ENCODE peak calls at places on chromosomes 11 and 22, in five cellular contexts. One of them, this sample, is unnamed.

GRCh38 chr11:87326594-87326993 is 288.9 kb downstream of the TMEM135 start:
- DNase-seq in esophagus squamous epithelium: no peak
- DNase-seq in uterus: no peak
- DNase-seq in thoracic aorta: no peak
- DNase-seq in left ventricle myocardium inferior: no peak
- DNase-seq in this sample: no peak

GRCh38 chr11:122115520-122116343 is at the start of gene BLID:
- DNase-seq in esophagus squamous epithelium: no peak
- DNase-seq in uterus: peak
- DNase-seq in thoracic aorta: no peak
- DNase-seq in left ventricle myocardium inferior: peak
- DNase-seq in this sample: no peak

GRCh38 chr11:74460481-74461154 is 6.7 kb downstream of the KCNE3 start:
- DNase-seq in esophagus squamous epithelium: no peak
- DNase-seq in uterus: no peak
- DNase-seq in thoracic aorta: no peak
- DNase-seq in left ventricle myocardium inferior: no peak
- DNase-seq in this sample: no peak

GRCh38 chr11:28144808-28145207 is 36.6 kb downstream of the METTL15 start:
- DNase-seq in esophagus squamous epithelium: no peak
- DNase-seq in uterus: no peak
- DNase-seq in thoracic aorta: no peak
- DNase-seq in left ventricle myocardium inferior: no peak
- DNase-seq in this sample: no peak

GRCh38 chr11:94665116-94665659 is 98.0 kb downstream of the PIWIL4 start:
- DNase-seq in esophagus squamous epithelium: no peak
- DNase-seq in uterus: no peak
- DNase-seq in thoracic aorta: no peak
- DNase-seq in left ventricle myocardium inferior: no peak
- DNase-seq in this sample: no peak

GRCh38 chr11:13857828-13858227 is 104.7 kb upstream of the SPON1 start:
- DNase-seq in esophagus squamous epithelium: no peak
- DNase-seq in uterus: no peak
- DNase-seq in thoracic aorta: no peak
- DNase-seq in left ventricle myocardium inferior: no peak
- DNase-seq in this sample: no peak

GRCh38 chr11:1254086-1254648 is 31.3 kb downstream of the MUC5B start:
- DNase-seq in esophagus squamous epithelium: no peak
- DNase-seq in uterus: no peak
- DNase-seq in thoracic aorta: no peak
- DNase-seq in left ventricle myocardium inferior: no peak
- DNase-seq in this sample: no peak

GRCh38 chr11:23233075-23233474 is 372.8 kb upstream of the CCDC179 start:
- DNase-seq in esophagus squamous epithelium: no peak
- DNase-seq in uterus: no peak
- DNase-seq in thoracic aorta: no peak
- DNase-seq in left ventricle myocardium inferior: no peak
- DNase-seq in this sample: no peak

GRCh38 chr22:20203142-20204099 is 52.6 kb upstream of the CCDC188 start:
- DNase-seq in esophagus squamous epithelium: no peak
- DNase-seq in uterus: no peak
- DNase-seq in thoracic aorta: no peak
- DNase-seq in left ventricle myocardium inferior: peak
- DNase-seq in this sample: no peak

GRCh38 chr22:39123811-39124668 is 27.0 kb downstream of the APOBEC3H start:
- DNase-seq in esophagus squamous epithelium: no peak
- DNase-seq in uterus: no peak
- DNase-seq in thoracic aorta: no peak
- DNase-seq in left ventricle myocardium inferior: no peak
- DNase-seq in this sample: no peak

GRCh38 chr11:72684236-72684912 is 10.2 kb upstream of the PDE2A start:
- DNase-seq in esophagus squamous epithelium: no peak
- DNase-seq in uterus: peak
- DNase-seq in thoracic aorta: peak
- DNase-seq in left ventricle myocardium inferior: peak
- DNase-seq in this sample: no peak

GRCh38 chr22:38871360-38872171 is 450 bp downstream of the CBX6 start:
- DNase-seq in esophagus squamous epithelium: no peak
- DNase-seq in uterus: no peak
- DNase-seq in thoracic aorta: no peak
- DNase-seq in left ventricle myocardium inferior: no peak
- DNase-seq in this sample: no peak

GRCh38 chr22:27170491-27170890 is 513.1 kb downstream of the MIAT start:
- DNase-seq in esophagus squamous epithelium: no peak
- DNase-seq in uterus: peak
- DNase-seq in thoracic aorta: peak
- DNase-seq in left ventricle myocardium inferior: no peak
- DNase-seq in this sample: no peak

GRCh38 chr11:119751281-119752060 is 22.5 kb upstream of the NECTIN1 start:
- DNase-seq in esophagus squamous epithelium: no peak
- DNase-seq in uterus: no peak
- DNase-seq in thoracic aorta: no peak
- DNase-seq in left ventricle myocardium inferior: no peak
- DNase-seq in this sample: no peak

GRCh38 chr22:39349967-39350802 is at the start of gene SYNGR1:
- DNase-seq in esophagus squamous epithelium: no peak
- DNase-seq in uterus: peak
- DNase-seq in thoracic aorta: no peak
- DNase-seq in left ventricle myocardium inferior: no peak
- DNase-seq in this sample: no peak

GRCh38 chr22:50138036-50138435 is 32.5 kb upstream of the PANX2 start:
- DNase-seq in esophagus squamous epithelium: no peak
- DNase-seq in uterus: no peak
- DNase-seq in thoracic aorta: no peak
- DNase-seq in left ventricle myocardium inferior: no peak
- DNase-seq in this sample: no peak

GRCh38 chr22:50141462-50141861 is 29.1 kb upstream of the PANX2 start:
- DNase-seq in esophagus squamous epithelium: no peak
- DNase-seq in uterus: no peak
- DNase-seq in thoracic aorta: no peak
- DNase-seq in left ventricle myocardium inferior: no peak
- DNase-seq in this sample: no peak

GRCh38 chr22:50138988-50139387 is 31.5 kb upstream of the PANX2 start:
- DNase-seq in esophagus squamous epithelium: no peak
- DNase-seq in uterus: no peak
- DNase-seq in thoracic aorta: no peak
- DNase-seq in left ventricle myocardium inferior: no peak
- DNase-seq in this sample: no peak

GRCh38 chr22:50140615-50141014 is 29.9 kb upstream of the PANX2 start:
- DNase-seq in esophagus squamous epithelium: no peak
- DNase-seq in uterus: no peak
- DNase-seq in thoracic aorta: no peak
- DNase-seq in left ventricle myocardium inferior: no peak
- DNase-seq in this sample: no peak

GRCh38 chr22:50139843-50140415 is 30.6 kb upstream of the PANX2 start:
- DNase-seq in esophagus squamous epithelium: no peak
- DNase-seq in uterus: no peak
- DNase-seq in thoracic aorta: no peak
- DNase-seq in left ventricle myocardium inferior: no peak
- DNase-seq in this sample: no peak
- H3K27ac ChIP-seq in esophagus squamous epithelium: no peak
- H3K27ac ChIP-seq in uterus: no peak
- H3K27ac ChIP-seq in thoracic aorta: no peak
- H3K27ac ChIP-seq in left ventricle myocardium inferior: no peak
- H3K27ac ChIP-seq in this sample: no peak

DNA sequence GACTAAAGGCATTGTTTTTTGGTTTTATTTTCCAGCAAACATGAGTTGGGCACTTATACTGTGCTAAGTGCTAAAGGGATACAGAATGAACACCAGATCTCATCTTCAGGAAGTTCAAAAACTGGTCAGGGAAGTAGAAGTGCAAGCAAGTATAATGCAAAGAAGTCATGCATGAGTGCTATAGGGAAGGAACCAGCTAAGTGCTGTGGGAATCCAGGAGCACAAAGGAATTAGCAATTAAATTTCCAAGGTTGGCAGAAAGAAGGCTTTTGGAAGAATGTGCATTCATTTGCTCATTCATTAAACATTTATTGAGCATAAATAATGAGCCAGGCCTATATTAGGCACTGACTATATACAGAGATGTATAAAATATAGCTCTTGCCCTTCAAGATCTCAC is 143.7 kb upstream of the ARHGAP42 start:
- DNase-seq in esophagus squamous epithelium: no peak
- DNase-seq in uterus: no peak
- DNase-seq in thoracic aorta: no peak
- DNase-seq in left ventricle myocardium inferior: no peak
- DNase-seq in this sample: no peak
- H3K27ac ChIP-seq in esophagus squamous epithelium: no peak
- H3K27ac ChIP-seq in uterus: no peak
- H3K27ac ChIP-seq in thoracic aorta: no peak
- H3K27ac ChIP-seq in left ventricle myocardium inferior: no peak
- H3K27ac ChIP-seq in this sample: no peak

DNA sequence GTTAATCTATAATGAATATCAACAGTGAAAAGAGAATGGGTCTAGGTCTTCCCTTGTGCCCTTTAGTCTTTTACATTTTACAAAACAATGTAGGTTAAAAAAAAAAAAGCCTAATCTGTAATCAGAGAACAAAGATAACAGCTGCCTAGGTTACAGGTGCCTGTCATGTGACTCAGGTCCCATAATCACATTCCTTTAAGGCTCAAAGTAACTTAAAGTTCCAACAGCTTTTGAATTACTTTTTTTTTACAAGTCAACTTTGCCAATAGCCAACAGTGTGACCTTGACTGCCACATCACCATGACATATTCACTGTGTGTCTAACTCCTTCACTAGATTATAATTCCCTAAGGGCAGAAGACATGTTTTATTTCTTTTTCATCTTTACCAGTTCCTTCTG is 237.0 kb upstream of the API5 start:
- DNase-seq in esophagus squamous epithelium: no peak
- DNase-seq in uterus: no peak
- DNase-seq in thoracic aorta: no peak
- DNase-seq in left ventricle myocardium inferior: no peak
- DNase-seq in this sample: no peak
- H3K27ac ChIP-seq in esophagus squamous epithelium: no peak
- H3K27ac ChIP-seq in uterus: no peak
- H3K27ac ChIP-seq in thoracic aorta: no peak
- H3K27ac ChIP-seq in left ventricle myocardium inferior: no peak
- H3K27ac ChIP-seq in this sample: no peak

GRCh38 chr11:69662806-69663205 is 12.3 kb downstream of the LTO1 start:
- DNase-seq in esophagus squamous epithelium: no peak
- DNase-seq in uterus: no peak
- DNase-seq in thoracic aorta: no peak
- DNase-seq in left ventricle myocardium inferior: no peak
- DNase-seq in this sample: no peak

GRCh38 chr11:69661413-69661715 is 13.8 kb downstream of the LTO1 start:
- DNase-seq in esophagus squamous epithelium: no peak
- DNase-seq in uterus: no peak
- DNase-seq in thoracic aorta: no peak
- DNase-seq in left ventricle myocardium inferior: no peak
- DNase-seq in this sample: no peak

GRCh38 chr11:69663326-69663725 is 11.8 kb downstream of the LTO1 start:
- DNase-seq in esophagus squamous epithelium: no peak
- DNase-seq in uterus: no peak
- DNase-seq in thoracic aorta: no peak
- DNase-seq in left ventricle myocardium inferior: no peak
- DNase-seq in this sample: no peak

GRCh38 chr11:69664103-69664775 is 10.9 kb downstream of the LTO1 start:
- DNase-seq in esophagus squamous epithelium: no peak
- DNase-seq in uterus: no peak
- DNase-seq in thoracic aorta: no peak
- DNase-seq in left ventricle myocardium inferior: no peak
- DNase-seq in this sample: no peak

DNA sequence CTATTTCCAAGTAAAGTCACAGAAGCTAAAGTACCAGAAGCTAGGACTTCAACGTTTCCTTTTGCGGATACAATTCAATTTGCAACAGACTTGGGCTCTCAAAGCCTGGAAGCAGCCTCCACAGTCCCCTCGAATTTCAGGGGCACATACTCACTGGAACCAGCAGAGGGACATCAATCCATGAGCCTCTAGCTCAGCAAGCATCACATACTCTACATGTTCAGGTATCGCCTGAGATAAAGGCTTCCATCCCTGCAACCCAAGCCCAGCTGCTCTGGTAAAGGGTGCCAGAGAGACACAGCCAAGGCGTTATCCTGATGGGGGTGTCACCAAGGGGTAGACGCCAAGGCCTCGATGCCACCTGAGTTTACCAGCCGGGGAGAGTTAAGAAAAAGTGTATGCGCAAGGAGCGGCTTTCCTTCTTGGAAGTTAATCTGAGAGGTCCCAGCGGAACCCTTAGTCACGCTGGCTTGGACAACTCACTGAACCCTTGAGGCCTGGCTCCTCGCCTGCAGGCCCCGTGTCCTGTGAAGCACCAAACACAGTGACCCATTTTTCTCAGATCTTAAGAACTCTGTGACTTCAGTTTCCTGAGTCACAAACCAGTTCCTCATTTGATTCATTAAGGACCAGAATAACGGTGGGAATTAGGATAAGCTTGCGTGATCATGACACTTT is 13.0 kb downstream of the LTO1 start:
- DNase-seq in esophagus squamous epithelium: no peak
- DNase-seq in uterus: no peak
- DNase-seq in thoracic aorta: no peak
- DNase-seq in left ventricle myocardium inferior: no peak
- DNase-seq in this sample: no peak
- H3K27ac ChIP-seq in esophagus squamous epithelium: no peak
- H3K27ac ChIP-seq in uterus: no peak
- H3K27ac ChIP-seq in thoracic aorta: no peak
- H3K27ac ChIP-seq in left ventricle myocardium inferior: no peak
- H3K27ac ChIP-seq in this sample: no peak